ENCODE peak calls at places on chromosomes 13 and 19, in eight cellular contexts. C, X, I, M, E, Z, U and L are unnamed samples. For H3K4me1, the result is how much of the 10 kb centered on the place peaks cover.

GRCh38 chr13:77521194-77521593 is 14.3 kb upstream of the SCEL start:
- DNase-seq in C (no peak), X (no peak), I (no peak), M (no peak), E (no peak), Z (no peak), U (no peak), L (no peak)

GRCh38 chr19:29687244-29687896 is 22.1 kb downstream of the PLEKHF1 start:
- DNase-seq in C (no peak), X (no peak), I (no peak), M (no peak), E (no peak), Z (no peak), U (no peak), L (no peak)

GRCh38 chr13:94480672-94481145 is 1.2 kb upstream of the DCT start:
- DNase-seq in C (no peak), X (peak), I (no peak), M (no peak), E (no peak), Z (no peak), U (no peak), L (no peak)

GRCh38 chr13:45327253-45327954 is 13.6 kb downstream of the TPT1 start:
- DNase-seq in C (no peak), X (no peak), I (no peak), M (peak), E (peak), Z (no peak), U (no peak), L (no peak)

GRCh38 chr13:36673838-36674326 is at the start of gene SERTM1:
- DNase-seq in C (peak), X (no peak), I (no peak), M (peak), E (no peak), Z (no peak), U (no peak), L (peak)

GRCh38 chr13:20647758-20648157 is 55.7 kb upstream of the IL17D start:
- DNase-seq in C (no peak), X (no peak), I (no peak), M (no peak), E (no peak), Z (no peak), U (no peak), L (no peak)

GRCh38 chr13:100657881-100658315 is 16.7 kb downstream of the TMTC4 start:
- DNase-seq in C (no peak), X (no peak), I (no peak), M (no peak), E (no peak), Z (no peak), U (no peak), L (no peak)

GRCh38 chr13:40536443-40537113 is 129.9 kb downstream of the FOXO1 start:
- DNase-seq in C (no peak), X (no peak), I (no peak), M (no peak), E (peak), Z (peak), U (peak), L (no peak)

GRCh38 chr13:42893346-42893745 is 98.7 kb downstream of the EPSTI1 start:
- DNase-seq in C (no peak), X (no peak), I (no peak), M (no peak), E (no peak), Z (no peak), U (no peak), L (no peak)

GRCh38 chr13:50552424-50552966 is 291.0 kb downstream of the DLEU7 start:
- DNase-seq in C (no peak), X (no peak), I (no peak), M (no peak), E (no peak), Z (no peak), U (no peak), L (no peak)

GRCh38 chr13:83975668-83976165 is 93.4 kb upstream of the SLITRK1 start:
- DNase-seq in C (no peak), X (no peak), I (no peak), M (no peak), E (no peak), Z (no peak), U (no peak), L (no peak)

GRCh38 chr13:18943273-18943672 is 238.4 kb downstream of the TUBA3C start:
- DNase-seq in C (no peak), X (no peak), I (no peak), M (no peak), E (no peak), Z (no peak), U (no peak), L (no peak)

GRCh38 chr13:101917833-101918755 is 465.6 kb downstream of the ITGBL1 start:
- DNase-seq in C (no peak), X (no peak), I (no peak), M (peak), E (no peak), Z (no peak), U (no peak), L (no peak)

GRCh38 chr13:52374389-52374788 is 31.6 kb downstream of the THSD1 start:
- DNase-seq in C (no peak), X (no peak), I (no peak), M (no peak), E (no peak), Z (no peak), U (no peak), L (no peak)

GRCh38 chr13:28755546-28755870 is 36.7 kb upstream of the SLC46A3 start:
- DNase-seq in C (no peak), X (no peak), I (no peak), M (no peak), E (no peak), Z (no peak), U (no peak), L (no peak)

GRCh38 chr13:30804474-30804873 is 69.1 kb downstream of the ALOX5AP start:
- DNase-seq in C (no peak), X (no peak), I (no peak), M (peak), E (no peak), Z (no peak), U (no peak), L (no peak)

GRCh38 chr19:18847516-18848463 is 16.0 kb downstream of the UPF1 start:
- DNase-seq in C (no peak), X (no peak), I (no peak), M (no peak), E (no peak), Z (no peak), U (no peak), L (no peak)

GRCh38 chr19:19034204-19034624 is 811 bp downstream of the ARMC6 start:
- DNase-seq in C (no peak), X (no peak), I (peak), M (peak), E (peak), Z (peak), U (peak), L (peak)

GRCh38 chr13:109402976-109403375 is 383.4 kb downstream of the IRS2 start:
- DNase-seq in C (no peak), X (no peak), I (no peak), M (no peak), E (no peak), Z (no peak), U (no peak), L (no peak)

GRCh38 chr19:49908480-49909420 is 12.1 kb upstream of the IL4I1 start:
- DNase-seq in C (no peak), X (no peak), I (no peak), M (no peak), E (no peak), Z (no peak), U (no peak), L (no peak)
- H3K4me1 ChIP-seq in C (under half), X (under half), I (under half), M (under half), E (under half), Z (under half), U (under half), L (under half)

GRCh38 chr13:110813646-110814624 is 100.4 kb downstream of the ING1 start:
- DNase-seq in C (no peak), X (no peak), I (no peak), M (no peak), E (no peak), Z (no peak), U (no peak), L (no peak)

GRCh38 chr13:110811008-110811720 is 97.7 kb downstream of the ING1 start:
- DNase-seq in C (no peak), X (no peak), I (no peak), M (no peak), E (no peak), Z (no peak), U (no peak), L (no peak)

GRCh38 chr13:110812111-110812868 is 98.8 kb downstream of the ING1 start:
- DNase-seq in C (no peak), X (no peak), I (no peak), M (peak), E (no peak), Z (no peak), U (no peak), L (no peak)

GRCh38 chr13:110811751-110812110 is 98.2 kb downstream of the ING1 start:
- DNase-seq in C (no peak), X (no peak), I (no peak), M (no peak), E (no peak), Z (no peak), U (no peak), L (no peak)

GRCh38 chr13:110812869-110813645 is 99.6 kb downstream of the ING1 start:
- DNase-seq in C (no peak), X (no peak), I (no peak), M (no peak), E (no peak), Z (no peak), U (no peak), L (no peak)
- H3K4me3 ChIP-seq in C (peak), X (no peak), I (no peak), M (peak), E (no peak), Z (peak), U (no peak), L (no peak)

GRCh38 chr19:35551091-35551810 is 5.8 kb downstream of the TMEM147 start:
- DNase-seq in C (no peak), X (no peak), I (no peak), M (no peak), E (no peak), Z (no peak), U (no peak), L (peak)

GRCh38 chr19:35545855-35546381 is 492 bp downstream of the TMEM147 start:
- DNase-seq in C (peak), X (no peak), I (peak), M (peak), E (peak), Z (peak), U (no peak), L (peak)

GRCh38 chr19:35546532-35546931 is 1.1 kb downstream of the TMEM147 start:
- DNase-seq in C (no peak), X (no peak), I (no peak), M (no peak), E (no peak), Z (no peak), U (no peak), L (no peak)

GRCh38 chr19:35549879-35550523 is 4.6 kb downstream of the TMEM147 start:
- DNase-seq in C (no peak), X (no peak), I (no peak), M (no peak), E (no peak), Z (no peak), U (no peak), L (no peak)

DNA sequence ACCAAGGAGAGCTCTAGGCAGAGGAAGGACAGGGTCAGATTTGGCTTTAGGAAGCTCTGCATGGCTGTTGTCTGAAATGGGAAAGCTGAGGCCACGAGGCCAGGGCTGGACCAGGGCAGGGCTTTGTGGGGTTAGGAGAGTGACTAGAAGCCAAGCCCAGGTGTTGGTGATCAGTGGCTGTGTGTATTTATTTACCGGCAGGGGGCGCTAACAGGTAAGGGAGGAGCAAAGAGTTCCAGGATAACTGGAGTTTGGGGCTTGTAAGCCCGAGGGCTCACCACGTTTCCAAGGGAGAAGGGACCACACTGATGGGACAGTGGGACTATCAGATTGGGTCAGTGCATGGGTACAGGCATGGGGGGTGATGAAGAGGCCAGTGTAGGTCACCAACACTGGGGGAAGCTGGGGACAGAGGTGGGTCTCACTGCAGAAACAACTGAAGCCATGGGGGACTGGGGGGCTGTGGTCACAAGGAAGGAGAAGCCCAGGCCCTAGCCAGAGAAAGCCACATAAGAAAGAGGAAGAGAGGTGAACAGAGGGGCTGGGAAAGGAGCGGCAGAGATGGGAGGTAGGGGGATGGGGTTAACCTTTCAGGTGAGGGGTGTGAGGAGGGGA is 3.9 kb downstream of the TMEM147 start:
- DNase-seq in C (peak), X (no peak), I (peak), M (peak), E (peak), Z (peak), U (peak), L (no peak)
- TF ChIP-seq CTCF in C (peak), X (peak), I (peak), M (peak), E (peak), Z (peak), U (peak), L (peak)

DNA sequence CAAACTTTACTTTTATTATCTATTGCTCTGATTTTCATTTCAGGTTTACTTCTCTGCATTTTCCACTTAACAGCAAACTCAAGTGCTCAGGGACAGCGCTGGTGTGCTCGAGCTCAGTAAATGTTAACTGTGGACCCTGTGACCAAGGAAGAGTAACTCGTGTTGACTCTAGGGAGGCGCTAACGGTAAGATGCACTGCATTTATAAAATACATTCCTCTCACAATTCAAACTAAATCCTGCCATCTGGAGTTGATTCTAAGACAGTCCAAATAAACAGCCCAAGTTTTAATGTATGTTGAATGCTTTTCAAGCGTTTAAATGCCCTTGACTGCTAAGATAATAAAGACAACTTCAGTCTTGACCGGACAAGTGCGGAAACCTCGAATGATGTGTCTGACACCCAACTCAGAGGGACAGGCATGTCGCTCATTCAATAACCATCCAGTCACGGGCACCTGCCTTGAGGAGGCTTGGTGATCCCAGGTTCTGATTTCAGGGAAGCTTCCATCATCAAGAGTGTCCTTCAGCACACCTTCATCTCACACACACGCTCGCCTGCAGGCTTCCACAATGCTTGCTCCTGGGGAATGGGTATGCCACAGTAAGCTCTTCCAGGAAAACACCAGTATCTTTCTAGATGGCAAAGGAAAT is 93.1 kb downstream of the STK24 start:
- DNase-seq in C (no peak), X (no peak), I (no peak), M (no peak), E (no peak), Z (no peak), U (no peak), L (no peak)
- H3K4me1 ChIP-seq in C (under half), X (under half), I (under half), M (half or more), E (under half), Z (half or more), U (half or more), L (half or more)

GRCh38 chr19:1248454-1249297 is at the start of gene MIDN:
- DNase-seq in C (peak), X (no peak), I (peak), M (peak), E (peak), Z (peak), U (peak), L (peak)
- H3K4me3 ChIP-seq in C (peak), X (peak), I (peak), M (peak), E (peak), Z (peak), U (peak), L (peak)

DNA sequence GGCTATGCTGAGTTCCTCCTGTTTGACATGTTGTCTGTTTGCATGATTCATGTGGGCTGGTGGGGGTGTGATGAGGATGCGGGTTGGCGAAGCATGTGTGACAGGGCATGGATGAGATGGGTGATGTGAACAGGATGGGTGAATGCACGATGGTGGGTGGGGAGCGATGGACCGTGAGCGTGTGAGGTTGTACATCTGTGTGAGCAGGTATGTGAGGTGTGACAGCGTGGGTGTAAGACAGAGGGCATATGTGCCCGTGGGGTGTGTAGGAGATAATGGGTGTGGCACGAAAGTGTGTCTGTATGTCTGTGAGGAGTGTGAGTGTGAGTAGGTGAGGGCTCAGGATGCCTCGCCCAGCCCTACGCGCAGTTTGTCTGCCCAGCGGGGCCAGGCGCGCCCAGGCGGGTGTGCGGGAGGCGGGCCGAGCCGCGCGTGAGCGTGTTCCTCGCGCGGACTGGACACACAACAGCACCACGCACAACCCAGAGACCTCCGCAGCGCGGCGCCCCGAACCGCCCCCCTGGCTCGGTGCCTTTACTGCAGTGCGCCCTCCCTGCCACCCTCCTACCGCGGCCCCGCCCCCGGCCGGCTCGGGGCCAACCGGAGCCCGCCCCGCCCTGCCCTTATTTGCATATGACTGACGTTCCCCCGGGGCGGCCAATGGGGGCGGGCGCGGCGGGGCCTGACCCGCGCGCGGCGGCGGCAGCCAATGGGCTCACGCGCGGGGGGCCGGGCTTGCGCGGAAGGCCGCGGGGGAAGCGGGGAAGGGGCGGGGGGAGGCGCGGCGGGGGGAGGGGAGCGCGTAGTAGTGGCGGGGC is 14.4 kb downstream of the CIC start:
- DNase-seq in C (peak), X (peak), I (peak), M (peak), E (peak), Z (peak), U (peak), L (peak)
- TF ChIP-seq CTCF in C (no peak), X (no peak), I (no peak), M (no peak), E (peak), Z (no peak), U (peak), L (no peak)

DNA sequence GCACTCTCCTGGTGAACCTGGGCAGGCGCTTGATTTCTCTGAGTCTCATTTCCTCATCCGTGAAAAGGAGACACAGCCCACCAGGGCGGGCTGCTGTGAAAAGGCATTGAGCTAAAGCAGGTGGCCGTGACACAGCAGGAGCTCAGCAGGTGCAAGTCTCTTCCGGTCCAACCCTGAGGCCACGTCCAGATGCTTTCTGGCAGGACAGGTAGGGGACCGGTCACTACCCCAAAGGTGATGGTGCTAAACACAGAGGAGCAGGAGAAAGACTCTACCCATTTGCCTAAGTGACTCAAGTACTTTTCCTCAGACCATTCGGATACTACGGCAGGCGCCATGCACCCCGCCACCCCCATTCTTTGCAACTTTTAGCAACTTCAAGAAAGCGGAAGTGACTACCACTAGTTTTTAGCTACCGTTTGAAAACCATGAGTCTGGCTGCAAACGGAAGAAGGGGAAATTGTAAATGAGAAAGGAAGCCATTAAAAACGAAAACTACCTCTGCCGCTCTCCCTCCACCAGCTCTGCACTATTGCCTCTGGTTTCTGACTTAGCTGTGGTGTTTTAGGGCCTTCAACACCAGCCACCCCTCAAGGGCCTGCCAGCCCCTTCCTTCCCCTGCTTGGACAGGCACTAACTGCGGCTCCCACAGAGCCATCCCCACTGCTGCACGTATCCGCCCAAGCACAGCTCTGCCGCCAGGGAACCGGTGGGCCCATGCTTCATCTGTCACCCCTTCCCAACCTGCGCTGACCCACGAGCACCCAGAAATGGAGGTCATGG is 4.8 kb downstream of the PPP6R1 start:
- DNase-seq in C (no peak), X (no peak), I (no peak), M (peak), E (peak), Z (peak), U (no peak), L (peak)
- H3K4me1 ChIP-seq in C (under half), X (under half), I (under half), M (under half), E (under half), Z (under half), U (half or more), L (under half)

GRCh38 chr19:8609210-8610040 is 1.1 kb downstream of the ADAMTS10 start:
- DNase-seq in C (peak), X (peak), I (no peak), M (peak), E (no peak), Z (peak), U (peak), L (no peak)
- H3K4me3 ChIP-seq in C (peak), X (peak), I (peak), M (peak), E (no peak), Z (peak), U (peak), L (no peak)

GRCh38 chr19:47540748-47541147 is 25.9 kb upstream of the NAPA start:
- DNase-seq in C (no peak), X (no peak), I (no peak), M (peak), E (peak), Z (no peak), U (peak), L (no peak)
- TF ChIP-seq CTCF in C (peak), X (no peak), I (no peak), M (peak), E (peak), Z (no peak), U (peak), L (no peak)